ENCODE peak calls at places on chromosomes 7 and 10, in four cellular contexts. I is cardiac muscle cell, E is psoas muscle, L is HepG2. O is an unnamed sample.

GRCh38 chr7:128946936-128947830 is 9.5 kb downstream of the IRF5 start:
- DNase-seq in L (no peak), E (no peak), I (no peak), O (no peak)

GRCh38 chr7:151940048-151940845 is 16.0 kb upstream of the GALNTL5 start:
- DNase-seq in L (no peak), E (peak; percentile 49), I (no peak), O (no peak)

GRCh38 chr7:505171-505570 is 14.5 kb downstream of the PDGFA start:
- DNase-seq in L (no peak), I (no peak), E (peak; percentile 13), O (no peak)

GRCh38 chr7:131629203-131629871 is 72.9 kb upstream of the PODXL start:
- DNase-seq in L (no peak), E (peak; percentile 43), I (no peak), O (no peak)

GRCh38 chr7:64888901-64889685 is 14.0 kb upstream of the ZNF273 start:
- DNase-seq in I (peak; percentile 44), E (no peak), L (no peak), O (no peak)

GRCh38 chr10:30724296-30724695 is 94.7 kb upstream of the LYZL2 start:
- DNase-seq in L (no peak), E (no peak), I (no peak), O (no peak)

GRCh38 chr7:28984631-28985030 is 26.5 kb upstream of the TRIL start:
- DNase-seq in I (no peak), L (no peak), E (peak; percentile 53), O (no peak)

GRCh38 chr7:134766779-134767566 is 12.5 kb upstream of the CALD1 start:
- DNase-seq in L (peak; percentile 7), I (no peak), E (no peak), O (no peak)

GRCh38 chr10:60621018-60621417 is 157.3 kb upstream of the CDK1 start:
- DNase-seq in L (no peak), I (no peak), E (no peak), O (no peak)

GRCh38 chr7:36600314-36600682 is 124.0 kb downstream of the AOAH start:
- DNase-seq in L (no peak), E (no peak), I (no peak), O (no peak)

GRCh38 chr7:137696376-137696775 is 150.4 kb downstream of the DGKI start:
- DNase-seq in E (no peak), L (no peak), I (no peak), O (no peak)

GRCh38 chr7:47361746-47362215 is 220.1 kb downstream of the TNS3 start:
- DNase-seq in L (no peak), E (no peak), I (no peak), O (no peak)

GRCh38 chr10:127018766-127019165 is 113.5 kb downstream of the DOCK1 start:
- DNase-seq in E (no peak), L (no peak), I (no peak), O (no peak)

GRCh38 chr10:70715853-70716795 is 43.8 kb downstream of the ADAMTS14 start:
- DNase-seq in E (no peak), L (peak; percentile 19), I (no peak), O (no peak)

GRCh38 chr7:50270531-50271018 is 33.9 kb upstream of the IKZF1 start:
- DNase-seq in I (no peak), E (no peak), L (no peak), O (no peak)

GRCh38 chr7:17434191-17434590 is 135.7 kb downstream of the AHR start:
- DNase-seq in L (no peak), E (no peak), I (no peak), O (no peak)

GRCh38 chr7:200704-201103 is 8.3 kb downstream of the FAM20C start:
- DNase-seq in L (no peak), I (no peak), E (no peak), O (no peak)

GRCh38 chr7:1679966-1680730 is 10.1 kb downstream of the ELFN1 start:
- DNase-seq in L (no peak), I (no peak), E (no peak), O (no peak)

GRCh38 chr7:27873006-27873295 is 133.0 kb downstream of the TAX1BP1 start:
- DNase-seq in E (no peak), I (no peak), L (no peak), O (no peak)

GRCh38 chr7:30893357-30893756 is 18.3 kb upstream of the AQP1 start:
- DNase-seq in I (no peak), E (no peak), L (no peak), O (no peak)

GRCh38 chr7:95688931-95689453 is 83.4 kb upstream of the DYNC1I1 start:
- DNase-seq in I (no peak), E (no peak), L (no peak), O (no peak)

GRCh38 chr10:112722758-112723157 is 227.3 kb upstream of the TCF7L2 start:
- DNase-seq in I (no peak), L (no peak), E (no peak), O (no peak)

GRCh38 chr10:23173549-23174074 is 18.5 kb upstream of the PTF1A start:
- DNase-seq in E (no peak), L (no peak), I (no peak), O (no peak)
- TF ChIP-seq CTCF in E (no peak), L (no peak), I (no peak), O (no peak)

DNA sequence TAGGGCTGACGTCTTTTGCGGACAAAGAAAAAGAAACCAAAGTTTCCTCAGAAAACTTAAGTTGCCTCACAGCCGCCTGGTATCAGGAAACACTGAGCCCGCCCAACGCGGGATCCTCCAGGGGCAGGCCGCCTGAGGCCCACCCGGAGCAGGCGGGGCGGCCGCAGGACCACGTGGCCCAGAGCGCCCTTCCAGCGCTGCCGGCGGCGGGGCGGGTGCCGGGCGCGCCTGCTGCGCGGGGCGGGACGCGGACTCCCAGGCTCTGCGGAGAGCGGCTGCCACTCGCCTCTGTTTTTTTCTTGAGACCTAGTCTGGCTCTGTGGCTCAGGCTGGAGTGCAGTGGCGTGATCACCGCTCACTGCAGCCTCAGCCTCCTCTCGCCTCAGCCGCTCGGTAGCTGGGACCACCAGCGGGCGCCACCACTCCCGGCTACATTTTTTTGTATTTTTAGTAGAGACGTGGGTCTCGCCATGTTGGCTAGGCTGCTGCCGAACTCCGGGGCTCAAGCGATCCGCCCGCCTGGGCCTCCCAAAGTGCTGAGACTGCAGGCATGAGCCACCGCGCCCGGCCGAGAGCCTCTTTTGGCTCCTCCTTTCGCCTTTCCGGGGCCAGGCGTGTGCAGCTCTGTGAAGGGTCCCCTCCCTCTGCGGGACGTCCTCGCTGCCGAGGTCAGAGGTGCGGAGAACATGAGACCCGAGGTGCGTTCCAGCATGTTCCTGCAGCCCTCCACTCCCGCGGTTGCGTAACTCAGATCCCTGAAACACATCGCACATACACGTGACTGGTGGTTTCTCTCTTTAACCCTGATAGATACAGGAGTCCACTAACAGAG is 11.6 kb upstream of the HNRNPF start:
- DNase-seq in L (peak; percentile 96), E (peak; percentile 92), I (peak; percentile 72), O (no peak)
- TF ChIP-seq CTCF in L (no peak), E (no peak), I (no peak), O (no peak)

DNA sequence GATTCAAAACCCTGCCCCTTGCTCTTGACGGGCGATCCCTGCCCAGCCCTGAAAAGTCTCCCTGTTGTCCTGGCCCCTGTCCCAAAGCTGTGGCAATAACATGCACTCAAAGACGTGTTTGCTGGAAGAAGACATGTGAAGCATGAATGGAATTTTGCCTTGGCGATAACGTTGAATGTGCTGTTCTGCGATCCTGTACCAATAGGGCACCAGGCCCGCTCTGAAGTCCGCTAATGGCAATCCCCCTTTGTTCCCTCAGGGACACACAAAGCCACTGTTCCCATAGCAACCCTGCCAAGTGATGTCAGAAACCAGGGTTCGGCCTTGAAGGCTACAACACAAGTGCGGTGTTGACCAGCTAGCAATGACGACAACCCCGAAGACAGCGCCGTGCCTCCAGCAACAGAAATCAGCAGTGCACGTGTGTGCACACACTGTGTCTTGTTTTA is 284.6 kb downstream of the KLF6 start:
- DNase-seq in L (peak; percentile 88), I (peak; percentile 75), E (peak; percentile 78), O (no peak)
- TF ChIP-seq CTCF in L (no peak), I (no peak), E (no peak), O (no peak)

DNA sequence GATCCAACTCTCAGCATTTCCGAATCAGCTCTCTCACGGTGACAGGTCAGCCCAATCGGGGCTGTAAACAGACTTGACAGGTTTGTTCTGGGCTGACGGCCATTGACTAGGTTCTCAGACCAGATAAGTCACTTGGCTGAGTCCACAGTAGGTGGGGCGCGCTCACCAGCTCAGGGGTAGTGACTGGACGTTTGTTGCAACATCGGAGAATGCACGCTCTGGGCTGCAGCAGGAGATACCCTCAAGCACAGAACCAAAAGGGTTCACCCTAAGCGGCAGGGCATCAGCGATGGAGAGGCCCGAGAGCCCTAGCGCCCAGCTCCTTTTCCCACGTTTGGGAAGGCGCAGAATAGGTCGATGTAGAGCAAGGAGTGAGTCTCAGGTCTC is 1.8 kb downstream of the KLLN start:
- DNase-seq in E (peak; percentile 78), L (peak; percentile 82), I (peak; percentile 66), O (peak; percentile 77)
- TF ChIP-seq CTCF in E (no peak), L (peak; percentile 75), I (peak; percentile 31), O (peak; percentile 28)

GRCh38 chr7:81499262-81500116 is 270.4 kb downstream of the HGF start:
- DNase-seq in E (no peak), L (peak; percentile 63), I (peak; percentile 71), O (peak; percentile 67)
- TF ChIP-seq CTCF in E (peak; percentile 57), L (peak; percentile 78), I (peak; percentile 58), O (peak; percentile 63)